ENCODE peak calls at places on chromosomes 13 and 19, in seven cellular contexts. Z, U, E, C, G, T and K are unnamed samples.
A peak's percentile ranks its signal among the peaks of the same experiment; 100 is the strongest.

GRCh38 chr13:22017226-22017625 is 346.4 kb downstream of the FGF9 start:
- DNase-seq in C (no peak), T (no peak), U (no peak), G (no peak), E (no peak), Z (no peak), K (no peak)

GRCh38 chr19:38319421-38320258 is at the start of gene KCNK6:
- DNase-seq in U (peak; percentile 25), C (no peak), E (peak; percentile 41), T (peak; percentile 77), G (no peak), Z (peak; percentile 58), K (no peak)

GRCh38 chr13:68908879-68909278 is 1198.7 kb upstream of the ATXN8OS start:
- DNase-seq in U (no peak), G (no peak), E (no peak), C (no peak), Z (no peak), T (no peak), K (no peak)

GRCh38 chr13:97341135-97341534 is 92.8 kb upstream of the RAP2A start:
- DNase-seq in G (no peak), C (no peak), Z (no peak), U (no peak), E (no peak), T (no peak), K (no peak)

GRCh38 chr19:56103027-56103614 is 18.0 kb downstream of the ZNF787 start:
- DNase-seq in E (no peak), G (no peak), U (no peak), T (no peak), Z (peak; percentile 9), C (no peak), K (no peak)

GRCh38 chr13:76389321-76389720 is 496.9 kb downstream of the KCTD12 start:
- DNase-seq in G (no peak), T (no peak), Z (no peak), U (no peak), E (no peak), C (no peak), K (no peak)

GRCh38 chr19:40663712-40664692 is 26.4 kb downstream of the NUMBL start:
- DNase-seq in Z (no peak), T (no peak), U (no peak), C (no peak), G (no peak), E (no peak), K (peak; percentile 44)

GRCh38 chr19:29323972-29324680 is 111.2 kb upstream of the UQCRFS1 start:
- DNase-seq in Z (no peak), U (no peak), T (no peak), E (no peak), C (no peak), G (no peak), K (no peak)

GRCh38 chr13:50309872-50310594 is 294.8 kb downstream of the KCNRG start:
- DNase-seq in C (no peak), Z (no peak), G (no peak), U (no peak), E (peak; percentile 33), T (peak; percentile 27), K (no peak)

GRCh38 chr13:75749407-75749806 is 113.3 kb downstream of the LMO7 start:
- DNase-seq in E (no peak), T (peak; percentile 17), C (no peak), Z (no peak), U (no peak), G (peak; percentile 32), K (peak; percentile 7)

GRCh38 chr19:38736036-38736412 is 8.2 kb downstream of the CAPN12 start:
- DNase-seq in G (no peak), T (peak; percentile 58), C (no peak), Z (peak; percentile 51), U (peak; percentile 59), E (no peak), K (peak; percentile 54)

GRCh38 chr19:38145627-38146026 is 78.4 kb downstream of the DPF1 start:
- DNase-seq in U (no peak), G (no peak), C (no peak), T (no peak), Z (no peak), E (no peak), K (no peak)

GRCh38 chr13:36046672-36047071 is 84.5 kb downstream of the DCLK1 start:
- DNase-seq in G (no peak), U (no peak), E (no peak), C (no peak), Z (no peak), T (no peak), K (no peak)

GRCh38 chr13:60431108-60431700 is 34.2 kb downstream of the TDRD3 start:
- DNase-seq in U (no peak), T (peak; percentile 82), G (no peak), C (no peak), Z (no peak), E (no peak), K (no peak)

GRCh38 chr13:34469212-34469983 is 472.7 kb upstream of the NBEA start:
- DNase-seq in Z (no peak), E (no peak), U (no peak), T (no peak), G (no peak), C (no peak), K (peak; percentile 13)

GRCh38 chr19:48249502-48250014 is 6.2 kb downstream of the CARD8 start:
- DNase-seq in T (no peak), Z (peak; percentile 42), E (no peak), C (no peak), G (no peak), U (peak; percentile 49), K (no peak)

GRCh38 chr19:39362682-39363657 is 20.7 kb downstream of the SAMD4B start:
- DNase-seq in T (no peak), E (no peak), Z (no peak), C (no peak), G (no peak), U (no peak), K (no peak)

GRCh38 chr13:33994198-33994597 is 176.2 kb downstream of the RFC3 start:
- DNase-seq in U (no peak), T (no peak), E (no peak), G (no peak), C (no peak), Z (no peak), K (no peak)

GRCh38 chr13:111898956-111899713 is 167.8 kb upstream of the SOX1 start:
- DNase-seq in G (no peak), U (no peak), C (no peak), Z (no peak), E (no peak), T (no peak), K (no peak)

GRCh38 chr13:32159147-32159869 is 127.7 kb downstream of the FRY start:
- DNase-seq in Z (no peak), E (no peak), T (no peak), U (no peak), C (no peak), G (no peak), K (peak; percentile 37)
- H3K4me1 ChIP-seq in Z (peaks cover 55% of the 10 kb centered on the region), E (no peaks in the 10 kb centered on the region), T (peaks cover 4% of the 10 kb centered on the region), U (no peaks in the 10 kb centered on the region), C (no peaks in the 10 kb centered on the region), G (peaks cover 31% of the 10 kb centered on the region), K (peaks cover 8% of the 10 kb centered on the region)

DNA sequence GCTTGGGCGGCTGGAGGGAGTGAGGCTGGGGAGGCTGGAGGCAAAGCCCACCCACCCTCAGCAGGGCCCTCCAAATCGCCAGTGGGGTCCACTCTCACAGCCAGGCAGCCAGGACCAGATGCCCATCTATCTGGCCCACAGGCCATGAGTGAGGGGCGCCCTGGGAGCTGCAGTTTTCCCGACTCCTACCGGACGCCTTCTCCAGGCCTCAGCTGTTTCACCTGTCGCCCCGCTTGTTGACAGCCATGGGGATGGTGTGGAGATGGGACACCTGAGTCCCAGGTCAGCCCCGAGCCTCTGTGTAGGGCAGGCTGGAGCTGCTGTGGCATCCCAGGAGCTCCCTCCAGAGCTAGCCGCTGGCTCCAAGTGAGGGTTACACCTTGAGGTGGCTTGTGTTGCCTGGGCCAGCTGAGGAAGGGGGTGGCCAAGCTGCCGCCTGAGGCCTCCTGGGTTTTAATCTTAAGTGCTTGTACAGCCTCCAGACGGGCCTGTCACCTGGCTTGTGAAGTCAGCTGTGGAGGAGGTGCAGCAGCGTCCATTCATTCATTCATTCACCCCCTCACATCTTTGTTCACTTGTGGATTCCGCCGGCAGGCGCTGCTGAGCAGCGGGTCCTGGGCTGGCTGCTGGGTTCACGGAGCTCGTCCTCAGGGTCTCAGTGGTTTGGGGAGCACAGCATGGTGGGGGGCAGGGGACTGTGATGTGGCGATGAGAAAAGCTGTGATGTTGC is 52.0 kb downstream of the COMP start:
- DNase-seq in G (no peak), C (no peak), U (no peak), E (no peak), T (no peak), Z (no peak), K (no peak)
- H3K4me1 ChIP-seq in G (no peaks in the 10 kb centered on the region), C (no peaks in the 10 kb centered on the region), U (no peaks in the 10 kb centered on the region), E (no peaks in the 10 kb centered on the region), T (no peaks in the 10 kb centered on the region), Z (peaks cover 37% of the 10 kb centered on the region), K (peaks cover 62% of the 10 kb centered on the region)

DNA sequence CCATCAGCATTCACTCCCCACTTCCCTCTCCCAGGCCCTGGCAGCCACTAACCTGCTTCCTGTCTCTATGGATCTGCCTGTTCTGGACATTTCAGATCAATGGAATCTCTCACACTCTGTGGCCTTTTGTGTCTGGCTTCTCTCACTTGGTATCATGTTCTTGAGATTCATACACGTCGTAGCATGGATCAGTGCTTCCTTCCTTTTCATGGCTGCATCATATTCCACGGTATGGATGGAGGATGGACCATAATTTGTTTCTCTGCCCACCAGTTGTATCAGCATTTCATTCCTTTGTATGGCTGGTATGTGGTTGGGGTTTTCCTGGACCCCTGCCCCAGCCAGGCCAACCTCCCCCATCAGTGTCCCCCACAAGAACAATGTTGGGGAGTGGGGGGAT is 36.2 kb downstream of the MYO9B start:
- DNase-seq in G (no peak), E (no peak), T (no peak), C (no peak), U (no peak), Z (no peak), K (no peak)
- H3K4me1 ChIP-seq in G (peaks cover 75% of the 10 kb centered on the region), E (no peaks in the 10 kb centered on the region), T (peaks cover 24% of the 10 kb centered on the region), C (peaks cover 5% of the 10 kb centered on the region), U (no peaks in the 10 kb centered on the region), Z (peaks cover 40% of the 10 kb centered on the region), K (peaks cover 19% of the 10 kb centered on the region)

GRCh38 chr19:41871573-41872383 is 5.3 kb upstream of the CD79A start:
- DNase-seq in U (peak; percentile 49), T (peak; percentile 35), Z (no peak), G (no peak), C (no peak), E (peak; percentile 94), K (no peak)
- H3K4me1 ChIP-seq in U (peaks cover 81% of the 10 kb centered on the region), T (peaks cover 6% of the 10 kb centered on the region), Z (peaks cover 47% of the 10 kb centered on the region), G (no peaks in the 10 kb centered on the region), C (no peaks in the 10 kb centered on the region), E (peaks cover 99% of the 10 kb centered on the region), K (no peaks in the 10 kb centered on the region)

DNA sequence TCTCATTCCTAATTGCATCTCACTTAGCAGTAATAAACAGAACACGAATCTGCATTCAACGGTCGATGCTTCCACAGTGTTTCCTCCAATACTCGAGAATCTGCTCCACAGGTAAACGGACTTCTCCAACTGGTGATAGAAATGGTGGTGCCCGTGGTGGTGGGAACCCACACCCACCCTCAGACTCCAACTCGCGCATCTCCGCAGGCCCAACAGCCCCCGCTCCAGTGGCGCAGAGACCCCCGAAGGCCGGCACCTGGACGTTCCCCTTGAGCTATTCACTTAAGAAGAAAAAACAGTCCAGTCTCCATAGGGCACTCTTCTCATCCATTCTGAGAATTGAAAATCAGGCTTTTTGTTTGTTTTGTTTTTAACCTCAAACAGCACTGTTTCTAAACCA is 13.8 kb upstream of the RASA3 start:
- DNase-seq in T (no peak), U (no peak), G (no peak), Z (no peak), E (no peak), C (no peak), K (no peak)
- H3K4me1 ChIP-seq in T (no peaks in the 10 kb centered on the region), U (peaks cover 92% of the 10 kb centered on the region), G (no peaks in the 10 kb centered on the region), Z (no peaks in the 10 kb centered on the region), E (peaks cover 83% of the 10 kb centered on the region), C (no peaks in the 10 kb centered on the region), K (no peaks in the 10 kb centered on the region)